ENCODE peak calls at places on chromosome 19, in six cellular contexts. V is left lung, X is NT2/D1, P is OCI-LY7, L is lower lobe of right lung, W is heart left ventricle. R is an unnamed sample.

GRCh38 chr19:16591803-16592556 is 19.8 kb upstream of the SLC35E1 start:
- DNase-seq in L (no peak), P (no peak), W (no peak), X (no peak), V (no peak), R (no peak)

GRCh38 chr19:9528757-9529336 is 9.6 kb downstream of the ZNF426 start:
- DNase-seq in V (no peak), W (no peak), P (no peak), X (no peak), L (no peak), R (no peak)

GRCh38 chr19:2166741-2167738 is 3.3 kb downstream of the DOT1L start:
- DNase-seq in L (peak; percentile 92), P (no peak), X (no peak), V (peak; percentile 88), W (peak; percentile 94), R (no peak)

GRCh38 chr19:40510526-40511115 is 43.8 kb downstream of the SPTBN4 start:
- DNase-seq in V (no peak), X (no peak), P (no peak), L (no peak), W (no peak), R (no peak)

GRCh38 chr19:41746593-41747227 is 8.6 kb upstream of the CEACAM6 start:
- DNase-seq in X (peak; percentile 36), W (no peak), V (peak; percentile 57), P (peak; percentile 72), L (peak; percentile 62), R (peak; percentile 8)

GRCh38 chr19:3250675-3251074 is 26.2 kb downstream of the CELF5 start:
- DNase-seq in X (no peak), L (no peak), P (peak; percentile 46), W (no peak), V (no peak), R (peak; percentile 17)

GRCh38 chr19:1944916-1945561 is 4.1 kb downstream of the CSNK1G2 start:
- DNase-seq in P (no peak), X (no peak), V (no peak), W (no peak), L (no peak), R (no peak)

GRCh38 chr19:39833464-39834286 is at the start of gene DYRK1B:
- DNase-seq in W (peak; percentile 98), V (peak; percentile 98), L (peak; percentile 98), X (peak; percentile 91), P (peak; percentile 97), R (peak; percentile 98)

GRCh38 chr19:37669336-37669963 is 14.2 kb upstream of the ZFP30 start:
- DNase-seq in L (no peak), W (no peak), P (no peak), V (no peak), X (no peak), R (no peak)

GRCh38 chr19:19748249-19748938 is 15.5 kb upstream of the ZNF14 start:
- DNase-seq in W (no peak), L (no peak), P (no peak), X (no peak), V (no peak), R (no peak)

GRCh38 chr19:57816652-57817051 is 1.9 kb upstream of the ZNF552 start:
- DNase-seq in P (no peak), X (no peak), L (no peak), V (no peak), W (no peak), R (no peak)

GRCh38 chr19:6890938-6891337 is 3.6 kb downstream of the ADGRE1 start:
- DNase-seq in P (no peak), V (no peak), X (no peak), L (no peak), W (no peak), R (peak; percentile 5)
- H3K4me1 ChIP-seq in P (peaks cover 9% of the 10 kb centered on the region), V (no peaks in the 10 kb centered on the region), X (no peaks in the 10 kb centered on the region), L (peaks cover 6% of the 10 kb centered on the region), W (no peaks in the 10 kb centered on the region), R (peaks cover 71% of the 10 kb centered on the region)

GRCh38 chr19:13134626-13135025 is 15.5 kb downstream of the STX10 start:
- DNase-seq in L (peak; percentile 65), W (peak; percentile 72), X (no peak), V (peak; percentile 71), P (no peak), R (no peak)

GRCh38 chr19:13130886-13131490 is 12.9 kb downstream of the NACC1 start:
- DNase-seq in P (no peak), W (no peak), X (no peak), V (no peak), L (no peak), R (no peak)

GRCh38 chr19:13133241-13133870 is 15.3 kb downstream of the NACC1 start:
- DNase-seq in L (no peak), W (no peak), P (no peak), X (no peak), V (no peak), R (no peak)

GRCh38 chr19:13135068-13136062 is 14.8 kb downstream of the STX10 start:
- DNase-seq in W (no peak), X (no peak), L (no peak), V (no peak), P (no peak), R (no peak)

GRCh38 chr19:13132471-13133166 is 14.6 kb downstream of the NACC1 start:
- DNase-seq in L (no peak), P (no peak), X (no peak), W (no peak), V (no peak), R (no peak)
- H3K4me3 ChIP-seq in L (no peak overlapping the region), P (no peak overlapping the region), X (no peak overlapping the region), W (no peak overlapping the region), V (no peak overlapping the region), R (no peak overlapping the region)

GRCh38 chr19:10760268-10760944 is 42.5 kb downstream of the DNM2 start:
- DNase-seq in X (no peak), L (no peak), W (no peak), P (peak; percentile 66), V (no peak), R (peak; percentile 54)
- H3K4me1 ChIP-seq in X (peaks cover 39% of the 10 kb centered on the region), L (peaks cover 90% of the 10 kb centered on the region), W (peaks cover 53% of the 10 kb centered on the region), P (peaks cover 42% of the 10 kb centered on the region), V (peaks cover 11% of the 10 kb centered on the region), R (peaks cover 81% of the 10 kb centered on the region)

DNA sequence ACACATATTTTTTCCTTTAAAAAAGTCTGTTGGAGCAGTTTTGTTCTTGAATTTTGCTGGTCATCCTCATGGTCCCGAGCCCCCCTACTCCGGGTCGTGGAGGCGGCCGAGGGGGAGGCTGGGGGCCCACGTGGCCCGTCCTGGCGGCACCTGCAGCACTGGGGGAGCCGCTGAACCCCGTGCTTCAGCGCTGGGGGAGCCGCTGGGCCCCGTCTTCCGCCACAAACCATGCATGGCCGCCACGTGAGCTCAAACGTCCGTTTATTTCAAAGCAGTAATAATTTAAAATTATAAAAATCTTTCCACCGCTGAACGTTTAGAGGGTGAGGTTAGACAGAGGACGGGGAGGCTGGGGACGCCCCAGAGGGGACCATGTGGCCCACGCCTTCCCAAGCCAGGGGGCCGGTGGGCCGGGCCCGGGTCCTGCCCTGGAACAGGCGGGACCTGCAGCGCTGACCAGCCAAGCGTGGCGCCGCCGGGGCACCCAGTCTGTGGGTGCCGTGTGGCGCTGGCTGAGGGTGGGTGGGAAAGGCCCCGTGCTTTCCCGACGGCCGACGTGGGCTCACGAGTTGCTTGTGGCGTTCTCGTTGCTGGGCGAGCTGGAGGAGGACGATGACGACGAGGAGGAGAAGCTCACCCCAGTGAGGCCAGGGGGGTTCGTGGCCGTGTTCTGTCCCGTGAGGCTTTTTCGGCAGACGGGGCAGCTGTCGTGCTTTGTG is 8.0 kb downstream of the FGF22 start:
- DNase-seq in W (peak; percentile 22), X (no peak), L (no peak), P (peak; percentile 27), V (no peak), R (no peak)
- H3K4me3 ChIP-seq in W (no peak overlapping the region), X (no peak overlapping the region), L (no peak overlapping the region), P (no peak overlapping the region), V (no peak overlapping the region), R (no peak overlapping the region)